ENCODE peak calls at places on chromosomes 11 and 22, in six cellular contexts. Z is adrenal gland, O is GM13976, K is HFFc6, N is GM23338, Q is progenitor cell of endocrine pancreas. D is an unnamed sample.
A peak's percentile ranks its signal among the peaks of the same experiment; 100 is the strongest.

GRCh38 chr22:48708558-48709245 is 1119.0 kb downstream of the BRD1 start:
- DNase-seq in Z (no peak), O (no peak), K (no peak), N (no peak), Q (no peak), D (no peak)

GRCh38 chr22:19886605-19887250 is 32.1 kb upstream of the GNB1L start:
- DNase-seq in Z (no peak), O (no peak), K (peak; percentile 63), N (no peak), Q (no peak), D (peak; percentile 26)

GRCh38 chr22:24087071-24087795 is 76.1 kb downstream of the CABIN1 start:
- DNase-seq in Z (no peak), O (no peak), K (peak; percentile 13), N (no peak), Q (no peak), D (no peak)

GRCh38 chr22:40276877-40277823 is 69.2 kb upstream of the ADSL start:
- DNase-seq in Z (peak; percentile 77), O (no peak), K (peak; percentile 28), N (no peak), Q (no peak), D (no peak)

GRCh38 chr11:133947298-133947905 is 9.4 kb downstream of the IGSF9B start:
- DNase-seq in Z (peak; percentile 46), O (peak; percentile 73), K (peak; percentile 22), N (peak; percentile 93), Q (peak; percentile 57), D (peak; percentile 51)

GRCh38 chr11:8838248-8838647 is 72.7 kb upstream of the AKIP1 start:
- DNase-seq in Z (no peak), O (no peak), K (peak; percentile 68), N (no peak), Q (no peak), D (no peak)

GRCh38 chr22:49670610-49671330 is 156.9 kb downstream of the BRD1 start:
- DNase-seq in Z (no peak), O (peak; percentile 67), K (no peak), N (no peak), Q (no peak), D (no peak)

GRCh38 chr11:64078294-64078693 is 42.6 kb downstream of the FLRT1 start:
- DNase-seq in Z (no peak), O (no peak), K (no peak), N (no peak), Q (no peak), D (no peak)

GRCh38 chr22:37172266-37173245 is 15.5 kb downstream of the C1QTNF6 start:
- DNase-seq in Z (peak; percentile 14), O (no peak), K (no peak), N (no peak), Q (no peak), D (peak; percentile 41)

DNA sequence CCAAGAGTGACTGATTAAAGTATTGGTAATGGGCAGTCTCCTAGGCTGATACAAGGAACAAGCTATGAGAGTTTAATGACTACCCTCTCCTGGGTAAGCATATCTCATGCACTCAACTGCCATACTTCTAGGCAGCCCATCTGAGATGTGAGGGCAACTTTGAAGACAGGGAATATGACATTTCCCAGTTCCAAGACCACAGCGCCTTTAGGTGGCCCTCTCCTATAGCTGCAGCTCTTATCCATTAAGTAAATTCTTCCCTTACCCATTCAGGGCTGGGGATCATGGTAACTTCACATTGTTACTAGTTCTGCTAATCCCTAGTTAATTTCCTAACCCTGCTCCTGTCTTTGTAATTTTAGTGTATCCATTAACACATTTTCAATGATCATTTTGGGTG is 157.3 kb upstream of the CTSC start:
- DNase-seq in Z (no peak), O (no peak), K (no peak), N (peak; percentile 29), Q (no peak), D (no peak)
- TF ChIP-seq CTCF in Z (no peak), O (no peak), K (no peak), N (peak; percentile 45), Q (no peak), D (no peak)

GRCh38 chr22:44118645-44119315 is 61.9 kb upstream of the PARVG start:
- DNase-seq in Z (no peak), O (no peak), K (no peak), N (no peak), Q (no peak), D (no peak)

GRCh38 chr22:44119669-44120313 is 60.9 kb upstream of the PARVG start:
- DNase-seq in Z (no peak), O (no peak), K (no peak), N (no peak), Q (no peak), D (no peak)

GRCh38 chr22:44116331-44116730 is 64.4 kb upstream of the PARVG start:
- DNase-seq in Z (no peak), O (no peak), K (no peak), N (no peak), Q (no peak), D (no peak)

GRCh38 chr22:44116755-44117684 is 63.7 kb upstream of the PARVG start:
- DNase-seq in Z (no peak), O (no peak), K (no peak), N (no peak), Q (no peak), D (no peak)

GRCh38 chr22:44120314-44120704 is 60.4 kb upstream of the PARVG start:
- DNase-seq in Z (no peak), O (no peak), K (no peak), N (no peak), Q (no peak), D (no peak)
- TF ChIP-seq CTCF in Z (no peak), O (no peak), K (no peak), N (peak; percentile 21), Q (no peak), D (no peak)

DNA sequence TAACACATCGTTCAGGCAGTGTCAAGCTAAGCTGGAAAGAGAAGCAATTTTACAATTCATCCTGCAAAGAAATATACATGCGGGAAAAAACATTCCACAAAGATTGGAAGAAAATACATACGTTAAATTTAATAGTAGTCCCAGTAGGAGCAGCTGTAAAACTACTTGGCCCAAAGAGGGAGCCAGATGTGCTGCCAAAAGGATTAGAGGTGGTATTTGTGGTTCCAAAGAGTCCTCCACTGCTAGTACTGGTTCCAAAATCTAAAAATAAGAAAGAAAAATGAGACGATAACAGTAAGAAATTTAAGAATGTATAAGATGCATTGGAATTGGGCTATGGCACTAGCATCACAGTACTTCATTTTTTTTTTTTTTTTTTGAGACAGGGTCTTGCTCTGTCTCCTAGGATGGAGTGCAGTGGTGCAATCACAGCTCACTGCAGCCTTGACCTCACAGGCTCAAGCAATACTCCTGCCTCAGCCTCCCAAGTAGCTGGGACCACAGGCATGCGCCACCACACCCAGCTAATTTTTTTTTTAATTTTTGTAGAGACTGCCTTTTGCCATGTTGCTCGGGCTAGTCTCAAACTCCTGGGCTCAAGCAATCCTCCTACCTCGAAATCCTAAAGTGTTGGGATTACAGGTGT is 21.5 kb downstream of the NUP98 start:
- DNase-seq in Z (no peak), O (no peak), K (no peak), N (no peak), Q (no peak), D (no peak)
- TF ChIP-seq CTCF in Z (no peak), O (no peak), K (peak; percentile 9), N (no peak), Q (no peak), D (no peak)

GRCh38 chr11:70650075-70650909 is 252.0 kb downstream of the CTTN start:
- DNase-seq in Z (peak; percentile 71), O (peak; percentile 80), K (peak; percentile 46), N (peak; percentile 91), Q (peak; percentile 85), D (peak; percentile 89)
- TF ChIP-seq CTCF in Z (no peak), O (no peak), K (no peak), N (no peak), Q (no peak), D (no peak)

DNA sequence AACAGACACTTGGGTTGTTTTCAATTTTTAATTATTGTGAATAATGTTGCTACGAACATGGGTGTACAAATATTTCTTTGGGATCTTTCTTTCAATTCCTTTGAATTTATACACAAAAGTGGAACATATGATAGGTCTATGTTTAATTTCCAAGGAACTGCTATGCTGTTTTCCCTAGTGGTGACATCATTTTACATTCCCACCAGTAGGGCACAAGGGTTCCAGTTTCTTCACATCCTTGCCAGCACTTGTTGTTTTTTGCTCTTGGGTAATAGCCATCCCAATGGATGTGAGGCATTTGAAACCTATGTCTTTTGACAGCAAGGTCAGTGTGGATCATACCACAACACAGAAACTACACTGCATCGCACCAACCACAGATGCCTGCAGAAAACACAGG is 41.8 kb upstream of the SCN3B start:
- DNase-seq in Z (no peak), O (no peak), K (peak; percentile 38), N (no peak), Q (no peak), D (no peak)
- TF ChIP-seq CTCF in Z (no peak), O (no peak), K (peak; percentile 62), N (peak; percentile 28), Q (no peak), D (no peak)

GRCh38 chr22:43881091-43882061 is 10.4 kb downstream of the PNPLA5 start:
- DNase-seq in Z (no peak), O (no peak), K (no peak), N (no peak), Q (no peak), D (no peak)

GRCh38 chr22:43882122-43882767 is 9.6 kb downstream of the PNPLA5 start:
- DNase-seq in Z (no peak), O (no peak), K (no peak), N (no peak), Q (no peak), D (no peak)

GRCh38 chr22:43884600-43885318 is 7.1 kb downstream of the PNPLA5 start:
- DNase-seq in Z (peak; percentile 53), O (peak; percentile 85), K (no peak), N (peak; percentile 93), Q (peak; percentile 57), D (peak; percentile 60)

GRCh38 chr22:43883719-43884415 is 7.9 kb downstream of the PNPLA5 start:
- DNase-seq in Z (no peak), O (no peak), K (no peak), N (no peak), Q (no peak), D (no peak)

GRCh38 chr22:43883012-43883661 is 8.7 kb downstream of the PNPLA5 start:
- DNase-seq in Z (no peak), O (peak; percentile 89), K (peak; percentile 73), N (peak; percentile 96), Q (peak; percentile 52), D (peak; percentile 67)
- TF ChIP-seq CTCF in Z (no peak), O (peak; percentile 72), K (peak; percentile 84), N (peak; percentile 88), Q (peak; percentile 76), D (no peak)

DNA sequence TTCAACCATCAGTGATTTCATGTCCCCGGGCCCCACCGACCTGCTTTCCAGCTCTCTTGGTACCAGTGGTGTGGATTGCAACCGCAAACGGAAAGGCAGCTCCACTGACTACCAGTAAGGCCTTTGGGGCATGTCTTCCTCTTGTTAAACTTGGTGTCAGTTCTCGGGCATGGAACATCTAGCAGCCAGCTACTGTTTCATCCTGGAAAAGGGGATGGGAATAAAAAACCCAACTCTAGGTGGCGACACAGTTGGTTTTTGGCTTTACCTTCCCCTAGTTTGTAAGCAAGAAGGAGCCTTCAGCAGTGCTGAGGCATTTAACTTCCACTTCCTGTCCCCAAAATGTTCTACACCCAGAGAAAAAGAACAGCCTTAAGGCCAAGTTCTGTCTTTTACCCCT is 76.7 kb downstream of the BMAL1 start:
- DNase-seq in Z (no peak), O (no peak), K (peak; percentile 17), N (peak; percentile 76), Q (no peak), D (no peak)
- TF ChIP-seq CTCF in Z (no peak), O (no peak), K (peak; percentile 69), N (peak; percentile 63), Q (no peak), D (no peak)